ENCODE peak calls at places on chromosomes 4 and X, in four cellular contexts. R is epithelial cell of esophagus, I is heart right ventricle, J is bronchial epithelial cell. H is an unnamed sample.
A peak's percentile ranks its signal among the peaks of the same experiment; 100 is the strongest.

GRCh38 chrX:2497961-2498780 is 2.6 kb downstream of the DHRSX start:
- DNase-seq in R (peak; percentile 21), I (no peak), J (peak; percentile 9), H (no peak)

GRCh38 chr4:185717018-185717726 is 94.8 kb downstream of the SORBS2 start:
- DNase-seq in R (no peak), I (peak; percentile 56), J (no peak), H (no peak)

GRCh38 chrX:40996886-40997530 is 88.2 kb upstream of the USP9X start:
- DNase-seq in R (peak; percentile 70), I (peak; percentile 4), J (peak; percentile 56), H (peak; percentile 74)

GRCh38 chr4:14856927-14857220 is 145.4 kb upstream of the CPEB2 start:
- DNase-seq in R (no peak), I (no peak), J (no peak), H (no peak)

GRCh38 chr4:55087930-55088293 is 37.5 kb downstream of the KDR start:
- DNase-seq in R (no peak), I (no peak), J (no peak), H (no peak)

GRCh38 chr4:95285797-95286196 is 263.0 kb downstream of the UNC5C start:
- DNase-seq in R (no peak), I (no peak), J (no peak), H (no peak)

GRCh38 chr4:118776166-118776954 is 59.6 kb downstream of the SEC24D start:
- DNase-seq in R (peak; percentile 34), I (no peak), J (peak; percentile 26), H (no peak)

GRCh38 chr4:106264331-106264728 is 51.7 kb downstream of the TBCK start:
- DNase-seq in R (peak; percentile 58), I (no peak), J (peak; percentile 39), H (no peak)

GRCh38 chrX:56366901-56367300 is 134.7 kb downstream of the KLF8 start:
- DNase-seq in R (peak; percentile 10), I (no peak), J (no peak), H (peak; percentile 1)

GRCh38 chrX:132738951-132739350 is 219.5 kb downstream of the HS6ST2 start:
- DNase-seq in R (no peak), I (no peak), J (no peak), H (no peak)

GRCh38 chr4:138175337-138175794 is 66.8 kb downstream of the SLC7A11 start:
- DNase-seq in R (peak; percentile 7), I (no peak), J (no peak), H (no peak)

GRCh38 chrX:150587585-150588503 is 19.4 kb downstream of the MTM1 start:
- DNase-seq in R (peak; percentile 15), I (no peak), J (no peak), H (no peak)
- TF ChIP-seq CTCF in R (peak; percentile 25), I (peak; percentile 64), J (no peak), H (peak; percentile 80)

DNA sequence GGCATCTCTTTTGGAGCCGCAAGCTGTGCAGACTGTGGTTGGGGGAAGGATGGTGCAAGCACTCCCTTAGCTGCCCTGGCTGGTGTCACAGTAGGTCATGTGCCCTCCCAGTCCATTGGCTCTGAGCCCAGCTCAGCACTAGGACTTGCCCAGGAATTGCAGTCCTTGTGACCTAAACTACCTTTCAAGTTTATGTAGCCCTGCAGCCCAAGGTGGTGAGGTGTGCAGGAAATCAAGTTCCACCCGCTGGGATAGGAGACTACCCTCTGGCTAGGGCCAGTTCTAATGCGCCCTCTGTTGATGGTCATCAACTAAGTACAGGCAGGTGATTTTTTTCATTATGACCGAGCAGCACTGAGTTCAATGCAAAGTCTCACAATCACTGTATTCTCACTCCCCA is 335.2 kb downstream of the UBE2NL start:
- DNase-seq in R (peak; percentile 17), I (no peak), J (peak; percentile 0), H (no peak)
- TF ChIP-seq CTCF in R (no peak), I (no peak), J (no peak), H (no peak)

GRCh38 chrX:107537815-107538214 is 88.4 kb downstream of the FRMPD3 start:
- DNase-seq in R (peak; percentile 69), I (peak; percentile 10), J (peak; percentile 53), H (peak; percentile 85)

GRCh38 chrX:107547621-107548020 is 80.7 kb upstream of the PRPS1 start:
- DNase-seq in R (no peak), I (no peak), J (no peak), H (no peak)

GRCh38 chrX:107541244-107541643 is 87.1 kb upstream of the PRPS1 start:
- DNase-seq in R (no peak), I (no peak), J (no peak), H (no peak)

GRCh38 chrX:107542500-107542899 is 85.8 kb upstream of the PRPS1 start:
- DNase-seq in R (peak; percentile 18), I (no peak), J (peak; percentile 15), H (peak; percentile 71)
- TF ChIP-seq CTCF in R (peak; percentile 25), I (no peak), J (peak; percentile 20), H (peak; percentile 24)

GRCh38 chr4:8112036-8112576 is 46.5 kb downstream of the ABLIM2 start:
- DNase-seq in R (no peak), I (no peak), J (no peak), H (peak; percentile 42)

GRCh38 chr4:8108261-8108660 is 50.4 kb downstream of the ABLIM2 start:
- DNase-seq in R (no peak), I (no peak), J (no peak), H (no peak)

GRCh38 chr4:8108991-8109390 is 49.6 kb downstream of the ABLIM2 start:
- DNase-seq in R (no peak), I (no peak), J (no peak), H (no peak)

GRCh38 chr4:8109406-8110065 is 49.1 kb downstream of the ABLIM2 start:
- DNase-seq in R (no peak), I (no peak), J (no peak), H (no peak)

GRCh38 chr4:8110071-8110986 is 48.3 kb downstream of the ABLIM2 start:
- DNase-seq in R (peak; percentile 70), I (no peak), J (peak; percentile 83), H (peak; percentile 92)
- TF ChIP-seq CTCF in R (no peak), I (no peak), J (peak; percentile 29), H (peak; percentile 70)

GRCh38 chr4:22997358-22998224 is 304.9 kb downstream of the GBA3 start:
- DNase-seq in R (no peak), I (no peak), J (no peak), H (no peak)

GRCh38 chr4:23001478-23001877 is 308.7 kb downstream of the GBA3 start:
- DNase-seq in R (no peak), I (no peak), J (no peak), H (no peak)

GRCh38 chr4:22999419-22999818 is 306.7 kb downstream of the GBA3 start:
- DNase-seq in R (no peak), I (no peak), J (no peak), H (peak; percentile 54)
- TF ChIP-seq CTCF in R (no peak), I (peak; percentile 36), J (no peak), H (peak; percentile 73)

GRCh38 chr4:37685726-37686372 is 327 bp downstream of the RELL1 start:
- DNase-seq in R (peak; percentile 34), I (no peak), J (no peak), H (peak; percentile 63)

GRCh38 chr4:37684154-37684553 is 2.0 kb downstream of the RELL1 start:
- DNase-seq in R (no peak), I (no peak), J (no peak), H (no peak)

GRCh38 chr4:37685211-37685725 is 908 bp downstream of the RELL1 start:
- DNase-seq in R (peak; percentile 26), I (peak; percentile 41), J (peak; percentile 27), H (peak; percentile 21)

GRCh38 chr4:37680089-37680488 is 6.1 kb downstream of the RELL1 start:
- DNase-seq in R (no peak), I (no peak), J (no peak), H (no peak)

DNA sequence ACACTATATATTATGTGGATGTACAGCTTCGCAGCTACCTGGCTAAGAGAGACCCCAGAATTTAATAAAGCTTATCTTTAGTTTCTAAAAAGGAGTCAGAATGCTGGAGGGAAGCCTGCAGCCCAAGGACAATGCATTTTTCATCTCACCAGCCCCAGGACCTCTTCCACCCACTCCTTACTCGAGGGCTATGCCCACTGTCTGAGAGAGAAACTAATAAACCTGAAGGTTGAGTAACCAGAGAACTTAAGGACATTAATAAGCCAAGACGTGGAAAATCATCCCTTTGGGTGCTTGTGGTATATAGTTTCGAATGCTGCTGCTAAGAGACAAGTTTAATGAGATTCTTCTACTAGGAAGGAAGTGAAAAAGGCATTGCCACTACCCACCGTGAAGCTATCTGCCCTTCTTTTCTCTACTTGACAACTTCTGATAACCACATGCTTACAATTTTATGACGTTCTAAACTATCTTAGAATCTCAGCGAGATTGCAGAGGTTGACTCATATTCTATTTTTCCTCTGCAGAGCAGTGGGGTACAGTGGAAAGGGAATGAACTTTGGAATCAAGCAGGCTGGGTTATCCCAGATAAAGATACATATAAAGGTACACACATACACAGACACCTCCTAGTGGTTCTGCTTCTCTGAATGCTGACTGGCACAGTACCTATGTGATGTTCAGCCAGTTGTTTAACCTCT is 3.3 kb downstream of the RELL1 start:
- DNase-seq in R (peak; percentile 17), I (no peak), J (no peak), H (no peak)
- TF ChIP-seq CTCF in R (no peak), I (peak; percentile 17), J (peak; percentile 14), H (no peak)

DNA sequence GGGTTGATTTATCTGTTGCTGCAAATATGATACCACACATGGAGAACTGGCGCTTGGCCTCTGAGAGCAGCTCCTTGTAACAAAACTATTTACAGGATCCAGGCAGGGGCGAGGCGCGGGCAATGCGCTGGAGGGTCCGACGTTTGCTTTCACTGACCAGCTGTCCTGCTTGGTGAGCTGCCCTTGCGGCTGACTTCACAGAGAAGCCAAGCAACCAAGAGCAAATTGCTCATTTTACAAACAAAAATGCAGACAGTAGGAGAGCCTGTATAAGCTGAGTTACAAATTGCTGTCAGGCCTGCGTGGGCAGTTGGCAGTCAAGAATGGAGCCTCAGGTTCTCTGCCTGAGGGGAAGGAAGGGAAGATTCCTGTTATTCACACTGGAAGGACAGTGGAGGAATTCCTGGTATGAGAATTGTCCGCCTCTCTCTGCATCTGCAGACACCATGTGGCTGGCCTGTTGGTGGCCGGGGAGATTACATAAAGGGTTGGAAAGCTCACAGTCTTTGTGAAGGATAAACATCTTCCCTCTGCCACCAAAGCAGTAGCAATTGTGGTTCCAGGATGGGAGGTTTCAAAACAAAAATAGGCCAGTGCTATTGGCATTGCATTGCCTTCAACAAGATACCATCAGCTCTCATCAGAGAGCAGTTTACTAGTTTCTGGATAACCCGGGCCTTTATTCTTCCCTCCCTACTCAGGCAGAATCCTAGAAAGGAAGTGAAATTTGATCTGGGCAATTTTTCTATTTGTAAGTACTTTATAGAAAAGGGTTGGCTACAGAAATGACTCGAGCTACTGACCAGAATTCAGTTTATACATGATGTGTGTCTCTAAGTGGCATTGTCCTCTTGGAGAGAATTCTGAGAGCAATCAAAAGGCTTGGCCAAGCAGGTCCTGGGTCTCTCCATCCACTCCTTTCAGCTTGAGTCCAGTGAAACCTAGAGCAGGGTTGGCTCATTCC is 192.4 kb upstream of the LEF1 start:
- DNase-seq in R (peak; percentile 34), I (peak; percentile 5), J (peak; percentile 10), H (peak; percentile 69)
- TF ChIP-seq CTCF in R (no peak), I (no peak), J (no peak), H (no peak)

GRCh38 chr4:33160126-33160525 is 2440.0 kb downstream of the PCDH7 start:
- DNase-seq in R (peak; percentile 46), I (no peak), J (peak; percentile 13), H (peak; percentile 53)
- TF ChIP-seq CTCF in R (peak; percentile 75), I (no peak), J (peak; percentile 30), H (peak; percentile 71)